ENCODE peak calls at places on chromosomes 4 and X, in eight cellular contexts. V is H1, A is psoas muscle, B is SK-N-SH, D is K562, W is NB4, J is kidney, N is epithelial cell of esophagus. S is an unnamed sample.

GRCh38 chr4:97560009-97560408 is 583.3 kb downstream of the STPG2 start:
- DNase-seq in V (no peak), A (no peak), B (no peak), D (no peak), W (no peak), J (no peak), N (no peak), S (no peak)

GRCh38 chr4:85498068-85498733 is 23.3 kb downstream of the ARHGAP24 start:
- DNase-seq in V (no peak), A (peak; percentile 62), B (no peak), D (no peak), W (peak; percentile 83), J (no peak), N (peak; percentile 75), S (no peak)

GRCh38 chrX:72532371-72532770 is 40.3 kb downstream of the HDAC8 start:
- DNase-seq in V (no peak), A (no peak), B (no peak), D (no peak), W (no peak), J (no peak), N (peak; percentile 6), S (no peak)

GRCh38 chr4:123746981-123747380 is 350.4 kb downstream of the SPRY1 start:
- DNase-seq in V (no peak), A (no peak), B (no peak), D (no peak), W (peak; percentile 7), J (no peak), N (no peak), S (no peak)

GRCh38 chr4:180642732-180643131 is 1600.5 kb upstream of the TENM3 start:
- DNase-seq in V (no peak), A (no peak), B (no peak), D (no peak), W (no peak), J (no peak), N (no peak), S (no peak)

GRCh38 chr4:17805580-17805979 is 5.0 kb downstream of the DCAF16 start:
- DNase-seq in V (no peak), A (no peak), B (no peak), D (no peak), W (no peak), J (no peak), N (no peak), S (no peak)

GRCh38 chr4:184344899-184345572 is 127.4 kb upstream of the ENPP6 start:
- DNase-seq in V (no peak), A (peak; percentile 78), B (peak; percentile 31), D (no peak), W (no peak), J (no peak), N (no peak), S (no peak)

GRCh38 chr4:14221176-14221575 is 593.7 kb upstream of the BOD1L1 start:
- DNase-seq in V (no peak), A (no peak), B (no peak), D (no peak), W (no peak), J (no peak), N (peak; percentile 72), S (no peak)

GRCh38 chr4:16588651-16589050 is 309.8 kb downstream of the LDB2 start:
- DNase-seq in V (no peak), A (no peak), B (no peak), D (no peak), W (no peak), J (no peak), N (no peak), S (no peak)

DNA sequence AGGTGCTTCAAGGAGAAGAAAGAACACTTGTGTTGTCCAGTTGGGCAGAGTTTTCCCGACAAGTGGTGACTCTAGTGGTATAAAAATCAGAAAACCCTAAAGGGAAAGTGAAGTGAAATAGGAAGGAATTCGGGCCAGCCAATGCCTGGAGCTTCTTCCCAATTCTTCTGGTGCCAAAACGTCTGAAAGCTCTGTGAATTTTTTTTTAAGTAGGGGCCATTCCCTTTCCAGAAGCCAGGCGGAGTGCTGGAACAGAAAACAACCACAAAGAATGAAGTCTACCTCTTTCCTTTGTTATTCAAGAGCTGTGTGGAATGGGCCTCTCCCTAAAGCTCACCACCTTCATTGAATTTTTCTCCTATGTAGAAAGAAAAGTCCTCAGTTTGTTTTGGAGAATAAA is 43.1 kb upstream of the PPARGC1A start:
- DNase-seq in V (no peak), A (no peak), B (no peak), D (no peak), W (no peak), J (no peak), N (peak; percentile 23), S (no peak)
- TF ChIP-seq CTCF in V (peak; percentile 63), A (peak; percentile 21), B (no peak), D (no peak), W (no peak), J (no peak), N (peak; percentile 78), S (peak; percentile 50)

DNA sequence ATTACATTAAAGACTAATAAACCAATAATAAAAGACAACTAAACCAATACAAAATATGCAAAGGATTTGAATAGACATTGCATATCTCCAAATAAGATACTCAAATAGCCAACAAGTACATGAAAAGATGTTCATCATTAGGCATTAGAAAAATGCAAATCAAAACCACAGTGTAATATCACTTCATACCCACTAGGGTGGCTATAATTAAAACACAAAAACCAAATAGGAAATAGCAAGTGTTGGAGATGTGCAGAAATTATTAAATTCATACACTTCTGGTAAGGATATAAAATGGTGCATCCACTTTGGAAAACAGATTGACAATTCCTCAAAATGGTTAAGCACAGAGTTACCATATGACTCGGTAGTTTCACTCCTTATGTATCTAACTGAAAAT is 860.8 kb upstream of the DIAPH2 start:
- DNase-seq in V (no peak), A (no peak), B (no peak), D (no peak), W (no peak), J (no peak), N (no peak), S (no peak)
- TF ChIP-seq CTCF in V (no peak), A (peak; percentile 15), B (peak; percentile 45), D (no peak), W (no peak), J (no peak), N (no peak), S (no peak)

GRCh38 chrX:119177278-119177677 is 49.7 kb upstream of the KIAA1210 start:
- DNase-seq in V (no peak), A (no peak), B (no peak), D (no peak), W (no peak), J (no peak), N (no peak), S (peak; percentile 15)

GRCh38 chrX:119186763-119187162 is 49.3 kb upstream of the PGRMC1 start:
- DNase-seq in V (no peak), A (no peak), B (no peak), D (no peak), W (no peak), J (no peak), N (no peak), S (peak; percentile 42)

GRCh38 chrX:119187298-119187697 is 48.8 kb upstream of the PGRMC1 start:
- DNase-seq in V (no peak), A (no peak), B (no peak), D (no peak), W (peak; percentile 5), J (no peak), N (no peak), S (peak; percentile 13)

GRCh38 chrX:119186194-119186593 is 49.9 kb upstream of the PGRMC1 start:
- DNase-seq in V (no peak), A (no peak), B (no peak), D (no peak), W (no peak), J (no peak), N (no peak), S (no peak)

DNA sequence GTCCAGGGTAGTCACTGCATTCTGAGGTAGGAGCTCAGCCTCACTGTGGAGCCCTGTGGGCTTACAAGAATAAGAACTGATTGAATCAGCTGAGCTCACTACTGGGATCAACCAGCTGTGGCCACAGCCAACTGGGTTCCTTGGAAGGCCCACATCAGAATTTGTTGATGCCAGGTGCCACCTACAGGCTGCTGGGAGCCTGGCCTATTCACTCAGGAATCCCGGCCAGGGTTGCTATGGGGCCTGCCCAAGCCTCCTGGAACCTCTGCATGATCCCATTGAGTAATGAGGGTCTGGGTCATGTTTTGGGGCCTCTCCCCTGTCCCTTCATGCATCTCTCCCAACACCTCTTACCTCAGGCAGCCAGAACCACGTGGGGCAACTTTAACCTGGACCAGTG is 53.9 kb upstream of the KIAA1210 start:
- DNase-seq in V (peak; percentile 47), A (no peak), B (no peak), D (no peak), W (peak; percentile 8), J (no peak), N (peak; percentile 23), S (peak; percentile 56)
- TF ChIP-seq CTCF in V (peak; percentile 64), A (no peak), B (peak; percentile 32), D (no peak), W (no peak), J (no peak), N (peak; percentile 32), S (no peak)

GRCh38 chrX:135295944-135296305 is 13.4 kb upstream of the ETDC start:
- DNase-seq in V (no peak), A (no peak), B (no peak), D (no peak), W (no peak), J (no peak), N (no peak), S (no peak)
- TF ChIP-seq CTCF in V (no peak), A (no peak), B (no peak), D (no peak), W (no peak), J (no peak), N (no peak), S (no peak)

DNA sequence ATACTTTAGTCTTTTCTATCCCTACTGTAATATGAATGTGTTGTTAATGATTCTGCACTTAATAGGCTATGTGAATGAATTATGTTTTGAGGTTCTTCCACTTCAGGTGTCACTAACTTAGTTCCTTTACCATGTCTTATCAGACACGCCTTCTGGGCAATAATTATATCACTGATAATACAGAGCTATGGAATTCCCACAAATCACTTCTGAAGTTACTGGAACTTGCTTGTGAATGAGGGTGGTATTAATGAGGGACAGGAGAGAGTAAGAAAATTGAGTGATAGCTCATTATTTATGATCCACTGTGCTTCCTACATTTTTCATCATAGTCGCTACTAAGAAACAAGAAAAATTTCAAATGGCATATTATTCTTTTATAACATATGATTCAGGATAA is 130.0 kb downstream of the PDLIM5 start:
- DNase-seq in V (no peak), A (no peak), B (no peak), D (no peak), W (no peak), J (no peak), N (no peak), S (no peak)
- TF ChIP-seq CTCF in V (no peak), A (no peak), B (no peak), D (no peak), W (no peak), J (no peak), N (no peak), S (no peak)